ENCODE peak calls at places on chromosome 19, in seven cellular contexts. One of them, this sample, is unnamed.

GRCh38 chr19:39093761-39094160 is 9.6 kb downstream of the ACP7 start:
- DNase-seq in SJCRH30: no peak
- DNase-seq in mucosa of descending colon: no peak
- DNase-seq in esophagus squamous epithelium: no peak
- DNase-seq in brain microvascular endothelial cell: no peak
- DNase-seq in heart right ventricle: no peak
- DNase-seq in BJ: peak; percentile 26
- DNase-seq in this sample: no peak

GRCh38 chr19:13892885-13893284 is 13.0 kb downstream of the BRME1 start:
- DNase-seq in SJCRH30: no peak
- DNase-seq in mucosa of descending colon: peak; percentile 59
- DNase-seq in esophagus squamous epithelium: no peak
- DNase-seq in brain microvascular endothelial cell: no peak
- DNase-seq in heart right ventricle: no peak
- DNase-seq in BJ: no peak
- DNase-seq in this sample: no peak

GRCh38 chr19:45346449-45346848 is 5.9 kb downstream of the KLC3 start:
- DNase-seq in SJCRH30: no peak
- DNase-seq in mucosa of descending colon: no peak
- DNase-seq in esophagus squamous epithelium: no peak
- DNase-seq in brain microvascular endothelial cell: no peak
- DNase-seq in heart right ventricle: no peak
- DNase-seq in BJ: no peak
- DNase-seq in this sample: no peak

GRCh38 chr19:13841339-13842293 is 35.3 kb upstream of the NANOS3 start:
- DNase-seq in SJCRH30: peak; percentile 62
- DNase-seq in mucosa of descending colon: peak; percentile 86
- DNase-seq in esophagus squamous epithelium: no peak
- DNase-seq in brain microvascular endothelial cell: no peak
- DNase-seq in heart right ventricle: peak; percentile 74
- DNase-seq in BJ: no peak
- DNase-seq in this sample: peak; percentile 70

GRCh38 chr19:49064029-49064629 is 489 bp downstream of the NTF4 start:
- DNase-seq in SJCRH30: no peak
- DNase-seq in mucosa of descending colon: no peak
- DNase-seq in esophagus squamous epithelium: no peak
- DNase-seq in brain microvascular endothelial cell: no peak
- DNase-seq in heart right ventricle: no peak
- DNase-seq in BJ: no peak
- DNase-seq in this sample: no peak

GRCh38 chr19:18017275-18018083 is 9.5 kb downstream of the ARRDC2 start:
- DNase-seq in SJCRH30: no peak
- DNase-seq in mucosa of descending colon: no peak
- DNase-seq in esophagus squamous epithelium: no peak
- DNase-seq in brain microvascular endothelial cell: no peak
- DNase-seq in heart right ventricle: peak; percentile 25
- DNase-seq in BJ: no peak
- DNase-seq in this sample: no peak

GRCh38 chr19:32041681-32042292 is 303.6 kb upstream of the ZNF507 start:
- DNase-seq in SJCRH30: peak; percentile 80
- DNase-seq in mucosa of descending colon: peak; percentile 55
- DNase-seq in esophagus squamous epithelium: no peak
- DNase-seq in brain microvascular endothelial cell: peak; percentile 10
- DNase-seq in heart right ventricle: peak; percentile 27
- DNase-seq in BJ: no peak
- DNase-seq in this sample: no peak

GRCh38 chr19:45103200-45103624 is 10.2 kb downstream of the PPP1R37 start:
- DNase-seq in SJCRH30: peak; percentile 18
- DNase-seq in mucosa of descending colon: no peak
- DNase-seq in esophagus squamous epithelium: no peak
- DNase-seq in brain microvascular endothelial cell: no peak
- DNase-seq in heart right ventricle: no peak
- DNase-seq in BJ: no peak
- DNase-seq in this sample: peak; percentile 56

GRCh38 chr19:29947871-29948270 is 5.8 kb downstream of the URI1 start:
- DNase-seq in SJCRH30: no peak
- DNase-seq in mucosa of descending colon: no peak
- DNase-seq in esophagus squamous epithelium: no peak
- DNase-seq in brain microvascular endothelial cell: no peak
- DNase-seq in heart right ventricle: no peak
- DNase-seq in BJ: no peak
- DNase-seq in this sample: no peak

GRCh38 chr19:13864223-13864512 is 12.8 kb upstream of the NANOS3 start:
- DNase-seq in SJCRH30: no peak
- DNase-seq in mucosa of descending colon: no peak
- DNase-seq in esophagus squamous epithelium: no peak
- DNase-seq in brain microvascular endothelial cell: no peak
- DNase-seq in heart right ventricle: no peak
- DNase-seq in BJ: no peak
- DNase-seq in this sample: no peak

GRCh38 chr19:29934257-29934656 is 7.8 kb upstream of the URI1 start:
- DNase-seq in SJCRH30: no peak
- DNase-seq in mucosa of descending colon: no peak
- DNase-seq in esophagus squamous epithelium: no peak
- DNase-seq in brain microvascular endothelial cell: no peak
- DNase-seq in heart right ventricle: no peak
- DNase-seq in BJ: no peak
- DNase-seq in this sample: no peak

GRCh38 chr19:36436531-36436930 is 18.1 kb upstream of the ZFP82 start:
- DNase-seq in SJCRH30: no peak
- DNase-seq in mucosa of descending colon: no peak
- DNase-seq in esophagus squamous epithelium: no peak
- DNase-seq in brain microvascular endothelial cell: peak; percentile 2
- DNase-seq in heart right ventricle: no peak
- DNase-seq in BJ: no peak
- DNase-seq in this sample: no peak

GRCh38 chr19:24004166-24004565 is 82.8 kb upstream of the ZNF254 start:
- DNase-seq in SJCRH30: no peak
- DNase-seq in mucosa of descending colon: no peak
- DNase-seq in esophagus squamous epithelium: no peak
- DNase-seq in brain microvascular endothelial cell: no peak
- DNase-seq in heart right ventricle: no peak
- DNase-seq in BJ: no peak
- DNase-seq in this sample: no peak

GRCh38 chr19:37987356-37988332 is 80.6 kb downstream of the SIPA1L3 start:
- DNase-seq in SJCRH30: no peak
- DNase-seq in mucosa of descending colon: peak; percentile 70
- DNase-seq in esophagus squamous epithelium: no peak
- DNase-seq in brain microvascular endothelial cell: no peak
- DNase-seq in heart right ventricle: no peak
- DNase-seq in BJ: no peak
- DNase-seq in this sample: no peak

GRCh38 chr19:39342647-39343305 is 555 bp downstream of the SAMD4B start:
- DNase-seq in SJCRH30: no peak
- DNase-seq in mucosa of descending colon: peak; percentile 53
- DNase-seq in esophagus squamous epithelium: no peak
- DNase-seq in brain microvascular endothelial cell: no peak
- DNase-seq in heart right ventricle: peak; percentile 28
- DNase-seq in BJ: no peak
- DNase-seq in this sample: no peak

GRCh38 chr19:33616857-33617256 is 4.9 kb upstream of the CHST8 start:
- DNase-seq in SJCRH30: no peak
- DNase-seq in mucosa of descending colon: no peak
- DNase-seq in esophagus squamous epithelium: no peak
- DNase-seq in brain microvascular endothelial cell: no peak
- DNase-seq in heart right ventricle: no peak
- DNase-seq in BJ: no peak
- DNase-seq in this sample: no peak

GRCh38 chr19:1229056-1229607 is 8.7 kb downstream of the CBARP start:
- DNase-seq in SJCRH30: no peak
- DNase-seq in mucosa of descending colon: no peak
- DNase-seq in esophagus squamous epithelium: no peak
- DNase-seq in brain microvascular endothelial cell: no peak
- DNase-seq in heart right ventricle: no peak
- DNase-seq in BJ: no peak
- DNase-seq in this sample: no peak

GRCh38 chr19:57771417-57771816 is 1.9 kb downstream of the ZNF586 start:
- DNase-seq in SJCRH30: no peak
- DNase-seq in mucosa of descending colon: no peak
- DNase-seq in esophagus squamous epithelium: no peak
- DNase-seq in brain microvascular endothelial cell: no peak
- DNase-seq in heart right ventricle: no peak
- DNase-seq in BJ: no peak
- DNase-seq in this sample: no peak

GRCh38 chr19:512548-513365 is 5.5 kb downstream of the TPGS1 start:
- DNase-seq in SJCRH30: no peak
- DNase-seq in mucosa of descending colon: peak; percentile 40
- DNase-seq in esophagus squamous epithelium: no peak
- DNase-seq in brain microvascular endothelial cell: no peak
- DNase-seq in heart right ventricle: no peak
- DNase-seq in BJ: no peak
- DNase-seq in this sample: no peak

GRCh38 chr19:16335226-16335625 is 10.6 kb downstream of the KLF2 start:
- DNase-seq in SJCRH30: no peak
- DNase-seq in mucosa of descending colon: no peak
- DNase-seq in esophagus squamous epithelium: no peak
- DNase-seq in brain microvascular endothelial cell: no peak
- DNase-seq in heart right ventricle: no peak
- DNase-seq in BJ: no peak
- DNase-seq in this sample: peak; percentile 59

GRCh38 chr19:6568010-6568411 is 22.9 kb downstream of the CD70 start:
- DNase-seq in SJCRH30: no peak
- DNase-seq in mucosa of descending colon: no peak
- DNase-seq in esophagus squamous epithelium: no peak
- DNase-seq in brain microvascular endothelial cell: no peak
- DNase-seq in heart right ventricle: no peak
- DNase-seq in BJ: no peak
- DNase-seq in this sample: no peak

GRCh38 chr19:47377801-47378200 is 28.7 kb downstream of the DHX34 start:
- DNase-seq in SJCRH30: no peak
- DNase-seq in mucosa of descending colon: no peak
- DNase-seq in esophagus squamous epithelium: no peak
- DNase-seq in brain microvascular endothelial cell: no peak
- DNase-seq in heart right ventricle: no peak
- DNase-seq in BJ: no peak
- DNase-seq in this sample: no peak

GRCh38 chr19:17406039-17406886 is 833 bp upstream of the BST2 start:
- DNase-seq in SJCRH30: peak; percentile 80
- DNase-seq in mucosa of descending colon: no peak
- DNase-seq in esophagus squamous epithelium: no peak
- DNase-seq in brain microvascular endothelial cell: peak; percentile 44
- DNase-seq in heart right ventricle: no peak
- DNase-seq in BJ: no peak
- DNase-seq in this sample: no peak

GRCh38 chr19:20787766-20788165 is 11.7 kb downstream of the ZNF66 start:
- DNase-seq in SJCRH30: no peak
- DNase-seq in mucosa of descending colon: no peak
- DNase-seq in esophagus squamous epithelium: no peak
- DNase-seq in brain microvascular endothelial cell: no peak
- DNase-seq in heart right ventricle: no peak
- DNase-seq in BJ: no peak
- DNase-seq in this sample: no peak

GRCh38 chr19:44856438-44857083 is 10.5 kb downstream of the NECTIN2 start:
- DNase-seq in SJCRH30: peak; percentile 89
- DNase-seq in mucosa of descending colon: no peak
- DNase-seq in esophagus squamous epithelium: no peak
- DNase-seq in brain microvascular endothelial cell: peak; percentile 48
- DNase-seq in heart right ventricle: peak; percentile 52
- DNase-seq in BJ: no peak
- DNase-seq in this sample: no peak

GRCh38 chr19:3175761-3176714 is 2.5 kb upstream of the S1PR4 start:
- DNase-seq in SJCRH30: no peak
- DNase-seq in mucosa of descending colon: peak; percentile 78
- DNase-seq in esophagus squamous epithelium: no peak
- DNase-seq in brain microvascular endothelial cell: no peak
- DNase-seq in heart right ventricle: no peak
- DNase-seq in BJ: peak; percentile 75
- DNase-seq in this sample: peak; percentile 33
- H3K4me3 ChIP-seq in SJCRH30: no peak overlapping the region
- H3K4me3 ChIP-seq in mucosa of descending colon: no peak overlapping the region
- H3K4me3 ChIP-seq in esophagus squamous epithelium: no peak overlapping the region
- H3K4me3 ChIP-seq in brain microvascular endothelial cell: no peak overlapping the region
- H3K4me3 ChIP-seq in heart right ventricle: no peak overlapping the region
- H3K4me3 ChIP-seq in BJ: no peak overlapping the region
- H3K4me3 ChIP-seq in this sample: peak overlapping the region; percentile 57

GRCh38 chr19:10271543-10272086 is 695 bp downstream of the ICAM1 start:
- DNase-seq in SJCRH30: no peak
- DNase-seq in mucosa of descending colon: peak; percentile 41
- DNase-seq in esophagus squamous epithelium: no peak
- DNase-seq in brain microvascular endothelial cell: no peak
- DNase-seq in heart right ventricle: no peak
- DNase-seq in BJ: no peak
- DNase-seq in this sample: peak; percentile 68
- H3K4me3 ChIP-seq in SJCRH30: no peak overlapping the region
- H3K4me3 ChIP-seq in mucosa of descending colon: no peak overlapping the region
- H3K4me3 ChIP-seq in esophagus squamous epithelium: peak overlapping the region; percentile 27
- H3K4me3 ChIP-seq in brain microvascular endothelial cell: peak overlapping the region; percentile 47
- H3K4me3 ChIP-seq in heart right ventricle: peak overlapping the region; percentile 59
- H3K4me3 ChIP-seq in BJ: peak overlapping the region; percentile 46
- H3K4me3 ChIP-seq in this sample: peak overlapping the region; percentile 76

GRCh38 chr19:3521104-3521445 is 15.0 kb downstream of the FZR1 start:
- DNase-seq in SJCRH30: no peak
- DNase-seq in mucosa of descending colon: no peak
- DNase-seq in esophagus squamous epithelium: no peak
- DNase-seq in brain microvascular endothelial cell: no peak
- DNase-seq in heart right ventricle: no peak
- DNase-seq in BJ: no peak
- DNase-seq in this sample: no peak
- H3K4me3 ChIP-seq in SJCRH30: no peak overlapping the region
- H3K4me3 ChIP-seq in mucosa of descending colon: no peak overlapping the region
- H3K4me3 ChIP-seq in esophagus squamous epithelium: no peak overlapping the region
- H3K4me3 ChIP-seq in brain microvascular endothelial cell: no peak overlapping the region
- H3K4me3 ChIP-seq in heart right ventricle: no peak overlapping the region
- H3K4me3 ChIP-seq in BJ: no peak overlapping the region
- H3K4me3 ChIP-seq in this sample: no peak overlapping the region

GRCh38 chr19:8539621-8540149 is 25.7 kb upstream of the ZNF414 start:
- DNase-seq in SJCRH30: no peak
- DNase-seq in mucosa of descending colon: no peak
- DNase-seq in esophagus squamous epithelium: no peak
- DNase-seq in brain microvascular endothelial cell: no peak
- DNase-seq in heart right ventricle: no peak
- DNase-seq in BJ: no peak
- DNase-seq in this sample: no peak

GRCh38 chr19:8532170-8532569 is 18.2 kb upstream of the ZNF414 start:
- DNase-seq in SJCRH30: no peak
- DNase-seq in mucosa of descending colon: no peak
- DNase-seq in esophagus squamous epithelium: no peak
- DNase-seq in brain microvascular endothelial cell: no peak
- DNase-seq in heart right ventricle: no peak
- DNase-seq in BJ: no peak
- DNase-seq in this sample: no peak

GRCh38 chr19:8531470-8531869 is 17.5 kb upstream of the ZNF414 start:
- DNase-seq in SJCRH30: no peak
- DNase-seq in mucosa of descending colon: no peak
- DNase-seq in esophagus squamous epithelium: no peak
- DNase-seq in brain microvascular endothelial cell: no peak
- DNase-seq in heart right ventricle: no peak
- DNase-seq in BJ: no peak
- DNase-seq in this sample: no peak

GRCh38 chr19:8536282-8536681 is 22.3 kb upstream of the ZNF414 start:
- DNase-seq in SJCRH30: no peak
- DNase-seq in mucosa of descending colon: no peak
- DNase-seq in esophagus squamous epithelium: no peak
- DNase-seq in brain microvascular endothelial cell: no peak
- DNase-seq in heart right ventricle: no peak
- DNase-seq in BJ: no peak
- DNase-seq in this sample: no peak

DNA sequence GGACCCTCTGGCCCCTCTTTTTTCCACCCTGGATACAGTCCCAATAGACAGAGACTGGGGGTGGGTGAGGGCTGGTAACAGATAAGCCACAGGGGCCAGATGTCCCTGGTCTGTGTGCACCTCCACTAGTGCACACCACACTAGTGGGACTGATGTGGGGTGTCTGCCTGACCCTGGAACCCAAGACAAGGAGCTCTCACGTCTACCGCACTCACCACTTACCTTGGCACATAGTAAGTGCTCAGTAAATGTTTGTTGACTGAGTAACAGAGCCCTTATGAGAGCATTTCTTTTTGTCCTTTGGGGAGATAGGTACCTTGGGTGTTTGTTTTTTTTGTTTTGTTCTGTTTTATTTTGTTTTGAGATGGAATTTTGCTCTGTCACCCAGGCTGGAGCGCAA is 23.1 kb upstream of the ZNF414 start:
- DNase-seq in SJCRH30: no peak
- DNase-seq in mucosa of descending colon: no peak
- DNase-seq in esophagus squamous epithelium: no peak
- DNase-seq in brain microvascular endothelial cell: no peak
- DNase-seq in heart right ventricle: no peak
- DNase-seq in BJ: no peak
- DNase-seq in this sample: no peak
- H3K4me3 ChIP-seq in SJCRH30: no peak overlapping the region
- H3K4me3 ChIP-seq in mucosa of descending colon: no peak overlapping the region
- H3K4me3 ChIP-seq in esophagus squamous epithelium: no peak overlapping the region
- H3K4me3 ChIP-seq in brain microvascular endothelial cell: no peak overlapping the region
- H3K4me3 ChIP-seq in heart right ventricle: no peak overlapping the region
- H3K4me3 ChIP-seq in BJ: no peak overlapping the region
- H3K4me3 ChIP-seq in this sample: no peak overlapping the region

This sample was measured in CD8-positive, alpha-beta memory T cell.